ENCODE peak calls at places on chromosomes 12 and 14, in five cellular contexts. One of them, this sample, is unnamed.

GRCh38 chr12:9843416-9843815 is 16.1 kb downstream of the KLRF1 start:
- DNase-seq in NCI-H1092: no peak
- DNase-seq in ELR: peak; percentile 21
- DNase-seq in choroid plexus epithelial cell: no peak
- DNase-seq in NCI-H460: no peak
- DNase-seq in this sample: no peak

GRCh38 chr12:100450726-100451125 is 22.9 kb upstream of the NR1H4 start:
- DNase-seq in ELR: peak; percentile 9
- DNase-seq in choroid plexus epithelial cell: peak; percentile 48
- DNase-seq in NCI-H1092: no peak
- DNase-seq in NCI-H460: no peak
- DNase-seq in this sample: no peak

GRCh38 chr14:101087614-101088394 is 184.3 kb upstream of the RTL1 start:
- DNase-seq in NCI-H460: no peak
- DNase-seq in ELR: no peak
- DNase-seq in NCI-H1092: no peak
- DNase-seq in choroid plexus epithelial cell: peak; percentile 96
- DNase-seq in this sample: no peak

GRCh38 chr12:39239484-39240143 is 203.3 kb downstream of the KIF21A start:
- DNase-seq in NCI-H1092: no peak
- DNase-seq in NCI-H460: no peak
- DNase-seq in choroid plexus epithelial cell: no peak
- DNase-seq in ELR: no peak
- DNase-seq in this sample: no peak

GRCh38 chr14:22981090-22982012 is 1.0 kb downstream of the AJUBA start:
- DNase-seq in NCI-H460: no peak
- DNase-seq in ELR: peak; percentile 55
- DNase-seq in NCI-H1092: no peak
- DNase-seq in choroid plexus epithelial cell: no peak
- DNase-seq in this sample: no peak

GRCh38 chr14:70011098-70011497 is 131.9 kb downstream of the SMOC1 start:
- DNase-seq in NCI-H460: no peak
- DNase-seq in NCI-H1092: no peak
- DNase-seq in ELR: no peak
- DNase-seq in choroid plexus epithelial cell: no peak
- DNase-seq in this sample: no peak

GRCh38 chr12:15435597-15435996 is 113.3 kb downstream of the PTPRO start:
- DNase-seq in NCI-H1092: no peak
- DNase-seq in NCI-H460: no peak
- DNase-seq in ELR: peak; percentile 7
- DNase-seq in choroid plexus epithelial cell: peak; percentile 22
- DNase-seq in this sample: no peak

GRCh38 chr12:32159925-32160324 is 53.3 kb downstream of the BICD1 start:
- DNase-seq in NCI-H1092: no peak
- DNase-seq in ELR: no peak
- DNase-seq in choroid plexus epithelial cell: no peak
- DNase-seq in NCI-H460: peak; percentile 26
- DNase-seq in this sample: no peak

GRCh38 chr14:63508033-63508432 is 35.1 kb downstream of the PPP2R5E start:
- DNase-seq in NCI-H1092: no peak
- DNase-seq in ELR: no peak
- DNase-seq in choroid plexus epithelial cell: no peak
- DNase-seq in NCI-H460: no peak
- DNase-seq in this sample: peak; percentile 48

GRCh38 chr14:99660006-99660566 is 15.2 kb downstream of the HHIPL1 start:
- DNase-seq in NCI-H1092: no peak
- DNase-seq in choroid plexus epithelial cell: no peak
- DNase-seq in NCI-H460: no peak
- DNase-seq in ELR: no peak
- DNase-seq in this sample: no peak

GRCh38 chr14:89155491-89155890 is 261.5 kb downstream of the FOXN3 start:
- DNase-seq in NCI-H1092: no peak
- DNase-seq in ELR: no peak
- DNase-seq in choroid plexus epithelial cell: no peak
- DNase-seq in NCI-H460: no peak
- DNase-seq in this sample: no peak

GRCh38 chr14:20632831-20633771 is 8.4 kb downstream of the OR6S1 start:
- DNase-seq in choroid plexus epithelial cell: peak; percentile 87
- DNase-seq in ELR: peak; percentile 86
- DNase-seq in NCI-H460: peak; percentile 91
- DNase-seq in NCI-H1092: no peak
- DNase-seq in this sample: peak; percentile 93

GRCh38 chr12:56450241-56450640 is 1.0 kb upstream of the TIMELESS start:
- DNase-seq in NCI-H1092: no peak
- DNase-seq in choroid plexus epithelial cell: no peak
- DNase-seq in NCI-H460: no peak
- DNase-seq in ELR: no peak
- DNase-seq in this sample: no peak

GRCh38 chr12:127690161-127690560 is 576.8 kb upstream of the TMEM132C start:
- DNase-seq in ELR: peak; percentile 27
- DNase-seq in NCI-H460: no peak
- DNase-seq in choroid plexus epithelial cell: peak; percentile 13
- DNase-seq in NCI-H1092: no peak
- DNase-seq in this sample: no peak

GRCh38 chr14:31592619-31593018 is 31.4 kb downstream of the NUBPL start:
- DNase-seq in choroid plexus epithelial cell: peak; percentile 22
- DNase-seq in ELR: peak; percentile 6
- DNase-seq in NCI-H1092: no peak
- DNase-seq in NCI-H460: no peak
- DNase-seq in this sample: no peak

GRCh38 chr12:65595016-65595560 is 229.2 kb upstream of the HMGA2 start:
- DNase-seq in choroid plexus epithelial cell: no peak
- DNase-seq in NCI-H460: no peak
- DNase-seq in ELR: no peak
- DNase-seq in NCI-H1092: no peak
- DNase-seq in this sample: no peak

GRCh38 chr12:46933947-46934346 is 108.2 kb upstream of the SLC38A4 start:
- DNase-seq in ELR: peak; percentile 70
- DNase-seq in choroid plexus epithelial cell: peak; percentile 84
- DNase-seq in NCI-H1092: no peak
- DNase-seq in NCI-H460: peak; percentile 57
- DNase-seq in this sample: peak; percentile 49

GRCh38 chr14:22386924-22387775 is 201.9 kb downstream of the DAD1 start:
- DNase-seq in ELR: peak; percentile 77
- DNase-seq in NCI-H460: peak; percentile 80
- DNase-seq in NCI-H1092: peak; percentile 77
- DNase-seq in choroid plexus epithelial cell: peak; percentile 87
- DNase-seq in this sample: peak; percentile 88

GRCh38 chr14:37697489-37698121 is 102.2 kb downstream of the TTC6 start:
- DNase-seq in NCI-H1092: no peak
- DNase-seq in ELR: peak; percentile 85
- DNase-seq in NCI-H460: no peak
- DNase-seq in choroid plexus epithelial cell: peak; percentile 79
- DNase-seq in this sample: peak; percentile 96

GRCh38 chr12:21695896-21696295 is 38.3 kb upstream of the LDHB start:
- DNase-seq in choroid plexus epithelial cell: no peak
- DNase-seq in NCI-H1092: no peak
- DNase-seq in ELR: no peak
- DNase-seq in NCI-H460: no peak
- DNase-seq in this sample: no peak

GRCh38 chr12:612886-613285 is 50.4 kb downstream of the NINJ2 start:
- DNase-seq in NCI-H460: no peak
- DNase-seq in choroid plexus epithelial cell: no peak
- DNase-seq in ELR: no peak
- DNase-seq in NCI-H1092: no peak
- DNase-seq in this sample: no peak

GRCh38 chr12:47087088-47087688 is 7.4 kb upstream of the AMIGO2 start:
- DNase-seq in NCI-H1092: peak; percentile 56
- DNase-seq in choroid plexus epithelial cell: peak; percentile 75
- DNase-seq in NCI-H460: no peak
- DNase-seq in ELR: peak; percentile 18
- DNase-seq in this sample: no peak

GRCh38 chr12:21476949-21477348 is 24.5 kb downstream of the RECQL start:
- DNase-seq in choroid plexus epithelial cell: peak; percentile 72
- DNase-seq in NCI-H1092: no peak
- DNase-seq in NCI-H460: no peak
- DNase-seq in ELR: peak; percentile 82
- DNase-seq in this sample: no peak

GRCh38 chr14:31000629-31001338 is 24.7 kb upstream of the AP4S1 start:
- DNase-seq in NCI-H460: no peak
- DNase-seq in NCI-H1092: no peak
- DNase-seq in choroid plexus epithelial cell: no peak
- DNase-seq in ELR: no peak
- DNase-seq in this sample: no peak

GRCh38 chr14:34699873-34700621 is 14.3 kb downstream of the CFL2 start:
- DNase-seq in NCI-H1092: peak; percentile 25
- DNase-seq in choroid plexus epithelial cell: peak; percentile 92
- DNase-seq in ELR: peak; percentile 95
- DNase-seq in NCI-H460: peak; percentile 62
- DNase-seq in this sample: peak; percentile 89

GRCh38 chr12:23834076-23834475 is 115.4 kb downstream of the SOX5 start:
- DNase-seq in NCI-H460: no peak
- DNase-seq in choroid plexus epithelial cell: no peak
- DNase-seq in ELR: no peak
- DNase-seq in NCI-H1092: no peak
- DNase-seq in this sample: no peak

GRCh38 chr12:87363497-87364084 is 665.6 kb downstream of the C12orf50 start:
- DNase-seq in ELR: no peak
- DNase-seq in NCI-H460: no peak
- DNase-seq in choroid plexus epithelial cell: no peak
- DNase-seq in NCI-H1092: no peak
- DNase-seq in this sample: no peak

GRCh38 chr12:70985850-70986249 is 65.3 kb upstream of the PTPRR start:
- DNase-seq in choroid plexus epithelial cell: peak; percentile 84
- DNase-seq in NCI-H460: no peak
- DNase-seq in NCI-H1092: no peak
- DNase-seq in ELR: no peak
- DNase-seq in this sample: no peak

GRCh38 chr12:121549075-121549474 is 31.7 kb downstream of the KDM2B start:
- DNase-seq in choroid plexus epithelial cell: no peak
- DNase-seq in NCI-H460: no peak
- DNase-seq in NCI-H1092: no peak
- DNase-seq in ELR: no peak
- DNase-seq in this sample: no peak

GRCh38 chr12:10293151-10293550 is 14.5 kb upstream of the KLRD1 start:
- DNase-seq in NCI-H460: no peak
- DNase-seq in ELR: no peak
- DNase-seq in choroid plexus epithelial cell: no peak
- DNase-seq in NCI-H1092: no peak
- DNase-seq in this sample: no peak

GRCh38 chr12:47743311-47743860 is 15.3 kb downstream of the RAPGEF3 start:
- DNase-seq in NCI-H460: no peak
- DNase-seq in choroid plexus epithelial cell: no peak
- DNase-seq in NCI-H1092: no peak
- DNase-seq in ELR: no peak
- DNase-seq in this sample: no peak

GRCh38 chr12:124567035-124567672 is at the start of gene NCOR2:
- DNase-seq in ELR: peak; percentile 49
- DNase-seq in NCI-H460: no peak
- DNase-seq in NCI-H1092: no peak
- DNase-seq in choroid plexus epithelial cell: peak; percentile 31
- DNase-seq in this sample: no peak

GRCh38 chr12:120581998-120582397 is 796 bp upstream of the POP5 start:
- DNase-seq in ELR: peak; percentile 17
- DNase-seq in choroid plexus epithelial cell: no peak
- DNase-seq in NCI-H460: no peak
- DNase-seq in NCI-H1092: no peak
- DNase-seq in this sample: no peak

GRCh38 chr14:74514471-74514932 is 20.9 kb downstream of the ISCA2 start:
- DNase-seq in choroid plexus epithelial cell: peak; percentile 89
- DNase-seq in NCI-H1092: no peak
- DNase-seq in ELR: no peak
- DNase-seq in NCI-H460: no peak
- DNase-seq in this sample: peak; percentile 25

GRCh38 chr14:90777830-90778467 is 38.3 kb downstream of the TTC7B start:
- DNase-seq in NCI-H1092: no peak
- DNase-seq in choroid plexus epithelial cell: no peak
- DNase-seq in NCI-H460: no peak
- DNase-seq in ELR: no peak
- DNase-seq in this sample: no peak

This sample was measured in HepG2.